ENCODE peak calls at places on chromosome 10, in four cellular contexts. E is HepG2, K is transverse colon, L is suprapubic skin. X is an unnamed sample.

GRCh38 chr10:118447478-118447877 is 105.4 kb upstream of the FAM204A start:
- DNase-seq in K (peak), L (peak), E (no peak), X (peak)

GRCh38 chr10:90723416-90724068 is 134.3 kb downstream of the HTR7 start:
- DNase-seq in E (no peak), K (no peak), L (no peak), X (no peak)

GRCh38 chr10:96401036-96401435 is 42.2 kb upstream of the OPALIN start:
- DNase-seq in K (no peak), E (no peak), L (peak), X (no peak)

GRCh38 chr10:132360766-132361447 is 28.9 kb downstream of the LRRC27 start:
- DNase-seq in E (no peak), L (peak), K (no peak), X (no peak)

GRCh38 chr10:58701398-58702135 is 188.9 kb downstream of the BICC1 start:
- DNase-seq in K (no peak), E (no peak), L (no peak), X (peak)

GRCh38 chr10:1035201-1035600 is 9.5 kb upstream of the IDI2 start:
- DNase-seq in K (no peak), L (no peak), E (no peak), X (no peak)

GRCh38 chr10:131435760-131436448 is 124.4 kb upstream of the TCERG1L start:
- DNase-seq in L (no peak), K (no peak), E (no peak), X (no peak)

GRCh38 chr10:45809829-45810228 is 37.5 kb downstream of the AGAP4 start:
- DNase-seq in E (no peak), K (no peak), L (no peak), X (no peak)

GRCh38 chr10:27558612-27559020 is 54.5 kb downstream of the RAB18 start:
- DNase-seq in E (peak), K (peak), L (no peak), X (no peak)

GRCh38 chr10:57959318-57960003 is 308.2 kb downstream of the IPMK start:
- DNase-seq in L (no peak), E (no peak), K (no peak), X (no peak)

GRCh38 chr10:98377536-98377935 is 37.4 kb downstream of the PYROXD2 start:
- DNase-seq in K (no peak), L (no peak), E (no peak), X (no peak)

GRCh38 chr10:76388321-76388720 is 956.9 kb downstream of the LRMDA start:
- DNase-seq in E (no peak), L (no peak), K (no peak), X (no peak)

GRCh38 chr10:132407846-132408278 is 10.9 kb downstream of the PWWP2B start:
- DNase-seq in K (peak), E (no peak), L (no peak), X (no peak)

GRCh38 chr10:71838264-71839211 is 12.5 kb downstream of the PSAP start:
- DNase-seq in E (no peak), L (no peak), K (no peak), X (no peak)

GRCh38 chr10:103244663-103245271 is 920 bp upstream of the RPEL1 start:
- DNase-seq in L (peak), K (peak), E (peak), X (peak)

GRCh38 chr10:3898821-3899220 is 113.8 kb upstream of the KLF6 start:
- DNase-seq in L (no peak), E (peak), K (no peak), X (no peak)

GRCh38 chr10:88989824-88990527 is 622 bp upstream of the FAS start:
- DNase-seq in L (no peak), E (no peak), K (no peak), X (peak)

GRCh38 chr10:103479135-103479534 is at the start of gene CALHM3:
- DNase-seq in L (no peak), E (no peak), K (no peak), X (no peak)

GRCh38 chr10:132554991-132555647 is 17.5 kb downstream of the INPP5A start:
- DNase-seq in E (no peak), L (no peak), K (peak), X (no peak)

GRCh38 chr10:76336213-76336963 is 905.0 kb downstream of the LRMDA start:
- DNase-seq in K (peak), L (no peak), E (peak), X (no peak)

GRCh38 chr10:97185326-97186058 is at the start of gene SLIT1:
- DNase-seq in K (no peak), L (no peak), E (no peak), X (no peak)

GRCh38 chr10:27019827-27020226 is 80.5 kb downstream of the ANKRD26 start:
- DNase-seq in K (no peak), E (no peak), L (no peak), X (no peak)

GRCh38 chr10:3407208-3407607 is 234.6 kb upstream of the PITRM1 start:
- DNase-seq in E (no peak), K (no peak), L (no peak), X (no peak)

GRCh38 chr10:89923661-89924060 is 222.3 kb downstream of the KIF20B start:
- DNase-seq in E (no peak), K (no peak), L (no peak), X (no peak)

GRCh38 chr10:48656241-48656921 is 28.3 kb upstream of the WDFY4 start:
- DNase-seq in E (peak), K (peak), L (peak), X (peak)

GRCh38 chr10:91571671-91572070 is 61.2 kb downstream of the PPP1R3C start:
- DNase-seq in K (no peak), L (no peak), E (no peak), X (no peak)

GRCh38 chr10:16673443-16673842 is 143.8 kb downstream of the RSU1 start:
- DNase-seq in K (no peak), E (no peak), L (no peak), X (no peak)

GRCh38 chr10:31623466-31623865 is 304.4 kb downstream of the ZEB1 start:
- DNase-seq in E (no peak), K (no peak), L (no peak), X (no peak)

GRCh38 chr10:126523071-126523470 is 134.8 kb upstream of the ADAM12 start:
- DNase-seq in L (no peak), E (no peak), K (no peak), X (no peak)

GRCh38 chr10:126519992-126520391 is 131.7 kb upstream of the ADAM12 start:
- DNase-seq in K (no peak), E (no peak), L (no peak), X (no peak)

GRCh38 chr10:126520918-126521317 is 132.6 kb upstream of the ADAM12 start:
- DNase-seq in E (no peak), L (no peak), K (no peak), X (no peak)

GRCh38 chr10:126519188-126519587 is 130.9 kb upstream of the ADAM12 start:
- DNase-seq in E (no peak), L (no peak), K (no peak), X (no peak)

GRCh38 chr10:126521354-126521753 is 133.1 kb upstream of the ADAM12 start:
- DNase-seq in E (peak), L (no peak), K (no peak), X (no peak)
- TF ChIP-seq EP300 in E (no peak), L (no peak), K (no peak), X (no peak)

GRCh38 chr10:80501381-80501912 is 36.3 kb upstream of the SH2D4B start:
- DNase-seq in E (no peak), L (no peak), K (no peak), X (no peak)
- H3K4me3 ChIP-seq in E (no peak), L (no peak), K (no peak), X (no peak)

DNA sequence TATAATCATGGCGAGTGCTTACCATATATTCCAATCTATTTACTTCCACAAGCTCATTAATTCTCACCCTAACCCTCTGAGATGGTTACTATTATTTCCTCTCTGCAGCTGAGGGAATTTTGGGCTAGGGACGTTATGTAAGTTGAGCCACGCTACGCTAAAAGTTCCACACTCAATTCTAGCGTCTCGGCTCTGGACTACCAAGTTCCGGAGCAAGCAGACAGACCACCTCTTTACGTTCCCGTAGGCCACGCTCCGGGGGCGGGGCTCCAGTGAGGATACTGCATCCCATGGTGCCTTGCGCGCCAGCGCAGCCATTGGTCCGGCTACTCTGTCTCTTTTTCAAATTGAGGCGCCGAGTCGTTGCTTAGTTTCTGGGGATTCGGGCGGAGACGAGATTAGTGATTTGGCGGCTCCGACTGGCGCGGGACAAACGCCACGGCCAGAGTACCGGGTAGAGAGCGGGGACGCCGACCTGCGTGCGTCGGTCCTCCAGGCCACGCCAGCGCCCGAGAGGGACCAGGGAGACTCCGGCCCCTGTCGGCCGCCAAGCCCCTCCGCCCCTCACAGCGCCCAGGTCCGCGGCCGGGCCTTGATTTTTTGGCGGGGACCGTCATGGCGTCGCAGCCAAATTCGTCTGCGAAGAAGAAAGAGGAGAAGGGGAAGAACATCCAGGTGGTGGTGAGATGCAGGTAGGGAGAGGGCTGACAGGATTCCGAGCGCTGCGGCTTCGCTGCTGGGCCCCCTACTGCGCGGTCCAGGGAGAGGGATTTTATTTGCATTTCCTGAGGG is at the start of gene KIF11:
- DNase-seq in L (peak), E (peak), K (peak), X (peak)
- TF ChIP-seq CTCF in L (no peak), E (peak), K (no peak), X (peak)

DNA sequence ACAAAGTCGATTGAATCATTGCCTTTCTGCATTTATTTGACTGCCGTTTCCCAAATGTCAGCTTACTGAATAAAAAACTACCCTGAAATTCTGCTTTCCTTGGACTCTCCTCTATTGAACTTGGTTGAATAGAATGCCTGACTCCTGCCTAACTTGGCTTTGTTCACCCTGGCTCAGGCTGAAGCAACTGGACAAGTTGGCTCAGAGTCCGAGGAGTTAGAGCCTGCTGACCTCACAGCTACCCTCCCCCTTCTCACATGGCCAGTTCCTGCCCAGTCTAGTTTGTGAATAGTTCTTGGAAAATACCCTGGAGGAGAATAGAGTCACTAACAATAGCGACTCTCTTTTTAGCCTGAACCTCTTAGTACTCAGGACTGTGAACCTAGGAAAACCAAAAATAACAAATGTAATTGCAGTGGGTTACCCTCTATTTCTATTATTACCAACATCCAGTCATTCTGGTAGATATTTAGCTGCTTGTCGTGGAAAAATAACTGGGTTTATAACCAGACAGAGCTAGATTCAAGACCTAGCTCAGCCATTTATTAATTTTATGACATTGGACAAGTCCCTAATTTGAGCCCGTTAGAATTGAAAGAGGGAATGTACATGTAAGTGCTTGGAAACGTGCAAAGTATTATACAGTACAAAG is 17.3 kb upstream of the NRBF2 start:
- DNase-seq in E (peak), K (peak), L (peak), X (peak)
- TF ChIP-seq EP300 in E (no peak), K (no peak), L (no peak), X (peak)

DNA sequence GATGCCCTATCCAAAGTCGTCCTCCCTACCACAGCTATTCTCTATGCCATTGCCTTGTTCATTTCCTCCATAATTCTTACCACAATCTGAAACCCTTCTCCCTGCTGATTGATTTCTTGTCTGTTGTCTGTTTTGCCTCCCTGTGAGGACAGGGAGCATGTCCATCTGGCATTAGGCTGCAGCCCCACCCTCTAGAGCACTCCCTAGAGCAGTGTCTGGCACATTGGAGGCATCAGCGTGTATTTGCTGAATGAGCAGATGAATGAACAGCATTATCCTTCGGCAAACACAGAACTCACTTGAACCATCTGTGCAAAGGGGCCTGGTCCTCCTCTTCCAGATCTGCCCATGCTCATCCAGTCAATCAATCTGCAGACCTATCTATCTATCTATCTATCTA is 5.1 kb upstream of the DMBT1 start:
- DNase-seq in K (no peak), E (no peak), L (no peak), X (no peak)
- H3K4me3 ChIP-seq in K (no peak), E (no peak), L (no peak), X (no peak)

DNA sequence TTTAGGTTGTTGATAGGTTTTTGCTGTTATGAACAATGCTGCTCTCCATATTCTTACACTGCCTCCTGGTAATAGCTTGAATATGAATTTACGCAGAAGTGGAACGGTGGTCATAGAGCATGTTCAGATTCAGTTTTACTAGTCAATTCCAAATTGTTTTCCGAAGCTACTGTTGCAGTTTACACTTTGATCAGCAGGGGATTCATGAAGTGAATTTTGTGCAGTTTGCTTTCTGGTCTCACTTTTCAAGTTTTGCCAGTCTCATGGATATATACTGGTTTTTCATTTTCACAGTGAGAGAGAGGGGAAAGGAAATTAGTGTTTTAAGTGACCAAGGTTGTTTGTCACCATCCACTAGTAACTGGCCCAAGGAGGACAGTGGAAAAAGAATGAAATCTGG is 171.3 kb downstream of the PRKCQ start:
- DNase-seq in L (no peak), K (no peak), E (no peak), X (no peak)
- TF ChIP-seq CTCF in L (no peak), K (no peak), E (no peak), X (no peak)

GRCh38 chr10:43965033-43965917 is 316.6 kb upstream of the ZNF32 start:
- DNase-seq in L (no peak), K (no peak), E (no peak), X (no peak)
- TF ChIP-seq EP300 in L (no peak), K (no peak), E (no peak), X (peak)

DNA sequence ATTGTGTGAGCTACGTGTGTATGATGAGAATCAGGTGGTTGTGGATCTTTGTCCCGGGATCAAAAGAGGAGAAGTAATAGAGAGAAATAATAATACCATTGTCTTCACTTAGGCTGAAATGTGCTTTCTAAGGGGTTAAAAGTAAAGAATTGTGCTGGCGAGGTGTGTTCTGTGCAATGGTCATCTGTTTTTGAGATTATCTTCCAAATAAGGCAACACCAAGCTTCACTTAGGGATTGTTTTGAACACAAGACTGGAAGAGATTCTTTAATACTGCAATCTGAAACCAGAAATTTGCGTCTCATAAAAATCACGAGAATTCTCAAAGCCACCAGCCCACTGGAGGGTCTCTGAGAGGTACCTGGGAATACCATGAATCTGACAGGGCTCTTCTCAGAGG is 84.2 kb downstream of the ARID5B start:
- DNase-seq in K (no peak), L (no peak), E (no peak), X (no peak)
- H3K4me3 ChIP-seq in K (no peak), L (no peak), E (no peak), X (no peak)

GRCh38 chr10:69860290-69860689 is 58.6 kb downstream of the COL13A1 start:
- DNase-seq in K (no peak), L (no peak), E (no peak), X (no peak)

GRCh38 chr10:69864321-69864720 is 62.6 kb downstream of the COL13A1 start:
- DNase-seq in K (no peak), L (no peak), E (no peak), X (no peak)

GRCh38 chr10:69863580-69863979 is 61.9 kb downstream of the COL13A1 start:
- DNase-seq in K (no peak), E (no peak), L (no peak), X (no peak)

GRCh38 chr10:69862882-69863530 is 61.3 kb downstream of the COL13A1 start:
- DNase-seq in K (no peak), E (no peak), L (no peak), X (no peak)

GRCh38 chr10:69861251-69862240 is 59.8 kb downstream of the COL13A1 start:
- DNase-seq in K (no peak), L (no peak), E (peak), X (no peak)
- TF ChIP-seq CTCF in K (peak), L (peak), E (no peak), X (no peak)

GRCh38 chr10:32984003-32984600 is 26.1 kb upstream of the ITGB1 start:
- DNase-seq in L (no peak), K (no peak), E (no peak), X (no peak)

GRCh38 chr10:32987172-32987571 is 29.1 kb upstream of the ITGB1 start:
- DNase-seq in E (no peak), L (no peak), K (no peak), X (no peak)

GRCh38 chr10:32983333-32983909 is 25.4 kb upstream of the ITGB1 start:
- DNase-seq in K (no peak), E (peak), L (no peak), X (no peak)

GRCh38 chr10:32985341-32985764 is 27.3 kb upstream of the ITGB1 start:
- DNase-seq in K (no peak), E (no peak), L (no peak), X (no peak)

GRCh38 chr10:32985781-32986350 is 27.8 kb upstream of the ITGB1 start:
- DNase-seq in K (no peak), E (peak), L (no peak), X (no peak)
- TF ChIP-seq EP300 in K (no peak), E (no peak), L (no peak), X (peak)

X was measured in tibial nerve.